ENCODE peak calls at places on chromosomes 11 and 22, in four cellular contexts. Z, O, X and S are unnamed samples.

GRCh38 chr11:119369035-119369925 is 12.2 kb downstream of the USP2 start:
- DNase-seq in Z (no peak), O (peak; percentile 34), X (no peak), S (no peak)

GRCh38 chr11:66151273-66151672 is 81.2 kb downstream of the PACS1 start:
- DNase-seq in Z (no peak), O (no peak), X (no peak), S (peak; percentile 51)

GRCh38 chr22:37086184-37086583 is 23.3 kb downstream of the TMPRSS6 start:
- DNase-seq in Z (no peak), O (no peak), X (no peak), S (no peak)

GRCh38 chr11:31106326-31106725 is 263.2 kb downstream of the DCDC1 start:
- DNase-seq in Z (no peak), O (no peak), X (no peak), S (no peak)

GRCh38 chr11:44178381-44178780 is 82.9 kb downstream of the EXT2 start:
- DNase-seq in Z (peak; percentile 22), O (no peak), X (no peak), S (no peak)

GRCh38 chr22:37045958-37046357 is 5.6 kb upstream of the KCTD17 start:
- DNase-seq in Z (peak; percentile 81), O (peak; percentile 21), X (no peak), S (peak; percentile 70)

GRCh38 chr11:11577246-11577855 is 44.5 kb downstream of the GALNT18 start:
- DNase-seq in Z (peak; percentile 47), O (no peak), X (no peak), S (no peak)

GRCh38 chr22:41216984-41217383 is 11.9 kb downstream of the L3MBTL2 start:
- DNase-seq in Z (peak; percentile 32), O (no peak), X (no peak), S (no peak)

GRCh38 chr22:19121631-19122142 is 525 bp downstream of the DGCR2 start:
- DNase-seq in Z (peak; percentile 68), O (peak; percentile 52), X (no peak), S (peak; percentile 80)

GRCh38 chr11:20060647-20061205 is 99.5 kb downstream of the DBX1 start:
- DNase-seq in Z (no peak), O (no peak), X (no peak), S (no peak)

GRCh38 chr11:78379039-78379670 is 38.5 kb downstream of the GAB2 start:
- DNase-seq in Z (peak; percentile 22), O (no peak), X (no peak), S (peak; percentile 54)

GRCh38 chr22:24157783-24158170 is 23.5 kb upstream of the SUSD2 start:
- DNase-seq in Z (peak; percentile 70), O (no peak), X (no peak), S (no peak)

GRCh38 chr22:49668402-49668801 is 159.3 kb downstream of the BRD1 start:
- DNase-seq in Z (no peak), O (no peak), X (no peak), S (no peak)

GRCh38 chr11:78229106-78229505 is 40.4 kb downstream of the USP35 start:
- DNase-seq in Z (no peak), O (no peak), X (no peak), S (no peak)

GRCh38 chr11:89489930-89490329 is 1.2 kb downstream of the NOX4 start:
- DNase-seq in Z (peak; percentile 3), O (no peak), X (no peak), S (no peak)

DNA sequence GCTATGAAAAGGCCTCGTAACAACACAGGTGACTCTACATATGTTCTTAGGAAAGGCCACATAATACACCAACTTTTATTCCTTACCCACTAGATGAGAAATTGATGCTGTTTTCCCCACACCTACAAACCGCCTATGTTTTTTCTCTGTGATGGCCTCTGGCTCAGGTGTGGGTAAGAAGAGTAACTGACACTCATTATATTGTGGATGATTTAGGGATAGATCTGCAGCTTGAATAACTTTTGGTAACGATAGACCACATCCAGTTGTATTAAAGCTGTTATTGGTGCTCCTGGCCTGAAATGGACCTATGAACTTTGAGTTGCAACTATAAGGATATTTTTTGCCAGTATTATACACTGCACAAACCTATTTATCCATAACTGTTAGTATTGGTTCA is 3.6 kb downstream of the LDHA start:
- DNase-seq in Z (no peak), O (no peak), X (no peak), S (peak; percentile 36)
- H3K4me2 ChIP-seq in Z (peak overlapping the region; percentile 96), O (no peak overlapping the region), X (no peak overlapping the region), S (no peak overlapping the region)

DNA sequence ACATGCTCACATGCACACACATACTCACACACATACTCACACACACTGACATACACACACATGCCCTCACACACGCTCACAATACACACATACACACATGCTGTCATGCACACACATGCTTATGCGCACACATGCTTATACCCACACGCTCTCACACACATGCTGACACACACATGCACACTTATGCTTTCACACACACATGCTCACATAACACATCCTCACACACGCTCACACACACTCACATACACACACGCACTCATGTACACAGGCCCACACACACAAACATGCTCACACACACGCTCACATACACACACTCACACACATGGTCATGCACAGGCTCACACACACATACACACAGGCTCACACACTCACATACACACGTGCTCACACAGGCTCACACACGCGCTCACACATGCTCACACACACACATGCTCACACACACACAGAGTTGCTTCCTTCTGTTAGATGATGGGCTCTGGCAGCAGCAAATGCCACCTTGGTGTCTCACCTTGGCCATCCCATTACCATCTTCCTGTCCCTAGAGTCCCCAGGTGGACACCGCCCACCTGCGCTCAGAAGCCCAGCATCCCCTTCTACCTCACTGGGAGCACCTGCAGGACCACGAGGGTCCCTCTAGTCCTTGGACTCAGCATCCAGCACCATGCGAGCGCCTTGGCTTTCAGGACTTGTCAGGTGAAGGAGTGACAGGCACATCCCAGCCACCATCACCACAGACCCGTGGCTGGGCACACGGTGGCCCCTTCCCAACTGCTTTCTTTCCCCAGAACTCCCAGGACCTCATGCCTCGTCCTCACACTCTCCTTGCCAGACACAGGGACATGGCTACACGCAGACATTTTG is 44.9 kb upstream of the CCND1 start:
- DNase-seq in Z (no peak), O (no peak), X (no peak), S (no peak)
- H3K9me2 ChIP-seq in Z (no peaks in the 10 kb centered on the region), O (no peaks in the 10 kb centered on the region), X (no peaks in the 10 kb centered on the region), S (no peaks in the 10 kb centered on the region)

GRCh38 chr11:106608677-106609076 is 409.6 kb downstream of the GUCY1A2 start:
- DNase-seq in Z (peak; percentile 72), O (no peak), X (peak; percentile 56), S (no peak)
- H2AFZ ChIP-seq in Z (no peak overlapping the region), O (no peak overlapping the region), X (no peak overlapping the region), S (no peak overlapping the region)

DNA sequence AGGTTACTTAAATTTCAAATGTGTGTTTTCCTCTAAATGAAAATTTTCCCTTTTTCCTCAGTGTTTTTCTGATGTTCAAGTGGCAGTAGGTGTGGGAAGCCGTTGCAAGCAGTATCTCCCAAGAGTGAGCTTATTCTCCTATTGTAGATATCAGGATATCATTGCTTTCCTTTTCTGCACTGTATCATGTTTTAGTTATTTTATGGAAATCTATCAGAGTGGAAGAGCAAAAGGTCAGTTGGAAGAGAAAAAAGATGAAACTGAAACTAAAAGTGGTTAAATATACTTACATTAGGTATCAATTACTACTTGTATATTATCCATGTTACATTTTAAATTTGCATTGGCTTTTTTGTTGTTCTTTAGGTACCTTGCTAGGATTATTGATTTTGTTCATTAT is 57.0 kb downstream of the PDE3B start:
- DNase-seq in Z (no peak), O (no peak), X (no peak), S (no peak)
- H3K4me2 ChIP-seq in Z (no peak overlapping the region), O (no peak overlapping the region), X (no peak overlapping the region), S (no peak overlapping the region)